ENCODE peak calls at places on chromosomes 3 and 15, in ten cellular contexts. D is breast epithelium, P is left cardiac atrium, V is Right ventricle myocardium superior, X is NCI-H345, M is GM12865, Z is A549, Q is stomach, C is A172, W is caudate nucleus. S is an unnamed sample.

GRCh38 chr15:73704869-73705645 is 20.9 kb downstream of the CD276 start:
- DNase-seq in C (peak; percentile 57), P (peak; percentile 59), Z (peak; percentile 56), D (no peak), W (peak; percentile 37), Q (peak; percentile 67), V (peak; percentile 69), X (peak; percentile 34), M (peak; percentile 70), S (peak; percentile 80)

GRCh38 chr3:184050217-184050847 is 2.5 kb upstream of the HTR3C start:
- DNase-seq in P (no peak), Z (no peak), V (no peak), C (no peak), Q (peak; percentile 80), W (no peak), X (peak; percentile 54), M (no peak), D (no peak), S (peak; percentile 89)

GRCh38 chr3:176431986-176432385 is 765.3 kb downstream of the TBL1XR1 start:
- DNase-seq in M (no peak), Z (no peak), W (no peak), V (no peak), P (no peak), D (no peak), Q (no peak), X (no peak), C (no peak), S (no peak)

GRCh38 chr15:31977812-31978662 is 52.3 kb upstream of the CHRNA7 start:
- DNase-seq in Q (peak; percentile 73), D (no peak), W (peak; percentile 53), V (peak; percentile 68), Z (peak; percentile 69), M (peak; percentile 57), P (peak; percentile 33), X (peak; percentile 39), C (peak; percentile 46), S (peak; percentile 77)

GRCh38 chr3:42709621-42710020 is 7.0 kb upstream of the HHATL start:
- DNase-seq in P (no peak), D (no peak), Z (no peak), Q (no peak), X (no peak), V (no peak), C (no peak), W (no peak), M (no peak), S (no peak)

GRCh38 chr3:32620911-32621310 is 50.3 kb upstream of the DYNC1LI1 start:
- DNase-seq in X (no peak), C (no peak), V (no peak), Z (no peak), Q (no peak), M (no peak), W (no peak), D (no peak), P (no peak), S (no peak)

GRCh38 chr3:132713977-132714727 is 8.1 kb downstream of the NPHP3 start:
- DNase-seq in X (no peak), Q (no peak), V (no peak), C (no peak), Z (no peak), W (no peak), D (no peak), M (no peak), P (no peak), S (no peak)

GRCh38 chr3:43774799-43775198 is 84.1 kb downstream of the ABHD5 start:
- DNase-seq in P (no peak), W (no peak), Q (no peak), M (no peak), C (no peak), Z (no peak), D (no peak), X (no peak), V (no peak), S (no peak)

GRCh38 chr15:22944651-22945050 is 35.5 kb downstream of the CYFIP1 start:
- DNase-seq in W (no peak), V (peak; percentile 43), P (no peak), C (no peak), M (no peak), Z (no peak), D (peak; percentile 43), X (peak; percentile 86), Q (no peak), S (peak; percentile 83)

GRCh38 chr15:32682569-32682968 is 35.2 kb upstream of the GREM1 start:
- DNase-seq in C (peak; percentile 70), X (no peak), Q (no peak), P (no peak), W (no peak), V (no peak), Z (peak; percentile 54), D (no peak), M (no peak), S (no peak)

GRCh38 chr3:134542287-134542686 is 56.4 kb downstream of the CEP63 start:
- DNase-seq in P (no peak), Z (no peak), M (no peak), W (no peak), V (no peak), X (no peak), C (no peak), D (no peak), Q (no peak), S (no peak)

GRCh38 chr15:88246666-88247446 is 9.7 kb downstream of the NTRK3 start:
- DNase-seq in Q (peak; percentile 74), X (peak; percentile 64), V (peak; percentile 86), Z (peak; percentile 82), P (peak; percentile 82), W (peak; percentile 78), D (peak; percentile 53), M (peak; percentile 72), C (peak; percentile 64), S (peak; percentile 61)

GRCh38 chr3:58058654-58059263 is 50.5 kb downstream of the FLNB start:
- DNase-seq in W (no peak), V (no peak), X (no peak), Z (no peak), C (peak; percentile 79), Q (no peak), M (no peak), D (no peak), P (no peak), S (no peak)

GRCh38 chr3:188274249-188274915 is 120.4 kb downstream of the LPP start:
- DNase-seq in C (no peak), Z (no peak), V (no peak), P (no peak), W (no peak), D (no peak), M (no peak), Q (no peak), X (no peak), S (no peak)

GRCh38 chr15:40796041-40796440 is 10.8 kb upstream of the ZFYVE19 start:
- DNase-seq in M (no peak), W (no peak), Q (no peak), P (no peak), V (no peak), X (no peak), C (no peak), D (no peak), Z (peak; percentile 18), S (no peak)

GRCh38 chr3:50525987-50526386 is 22.6 kb upstream of the CACNA2D2 start:
- DNase-seq in D (no peak), P (peak; percentile 53), Z (peak; percentile 19), V (peak; percentile 58), C (peak; percentile 71), W (no peak), X (no peak), Q (peak; percentile 35), M (peak; percentile 44), S (no peak)

GRCh38 chr15:67194171-67195114 is 60.0 kb downstream of the AAGAB start:
- DNase-seq in D (no peak), Q (no peak), X (no peak), Z (no peak), C (no peak), V (no peak), W (no peak), M (no peak), P (no peak), S (no peak)

GRCh38 chr3:155741081-155741480 is 3.8 kb downstream of the PLCH1 start:
- DNase-seq in V (no peak), Q (no peak), Z (no peak), M (no peak), W (no peak), D (no peak), C (no peak), X (no peak), P (no peak), S (no peak)

GRCh38 chr3:118818386-118818785 is 216.3 kb downstream of the IGSF11 start:
- DNase-seq in W (no peak), Z (peak; percentile 41), D (no peak), C (no peak), M (no peak), Q (no peak), P (no peak), V (no peak), X (no peak), S (peak; percentile 1)

GRCh38 chr3:157151627-157152026 is 8.3 kb downstream of the CCNL1 start:
- DNase-seq in Z (no peak), P (no peak), W (no peak), V (no peak), C (no peak), D (no peak), X (no peak), M (no peak), Q (no peak), S (no peak)

S was measured in DMS53.